ENCODE peak calls at places on chromosome 7, in five cellular contexts. B is astrocyte; D is stimulated activated naive CD4-positive, alpha-beta T cell; V is activated CD8-positive, alpha-beta memory T cell treated with anti-CD3 and anti-CD28 coated beads for 1 hour; R is AG09319. M is an unnamed sample.

GRCh38 chr7:123060446-123060845 is 64.9 kb upstream of the TAS2R16 start:
- DNase-seq in B (no peak), D (no peak), V (no peak), R (no peak), M (no peak)

GRCh38 chr7:47688311-47689100 is 106.6 kb upstream of the TNS3 start:
- DNase-seq in B (no peak), D (no peak), V (no peak), R (no peak), M (no peak)

GRCh38 chr7:731440-732085 is 4.5 kb upstream of the PRKAR1B start:
- DNase-seq in B (no peak), D (no peak), V (no peak), R (no peak), M (peak)

GRCh38 chr7:88589915-88590314 is 169.6 kb upstream of the ZNF804B start:
- DNase-seq in B (no peak), D (no peak), V (no peak), R (no peak), M (no peak)

GRCh38 chr7:44467217-44467548 is 23.3 kb downstream of the NUDCD3 start:
- DNase-seq in B (no peak), D (no peak), V (no peak), R (no peak), M (no peak)

GRCh38 chr7:65812281-65812680 is 60.6 kb upstream of the VKORC1L1 start:
- DNase-seq in B (peak), D (no peak), V (no peak), R (no peak), M (no peak)

GRCh38 chr7:27141591-27142561 is 1.6 kb downstream of the HOXA5 start:
- DNase-seq in B (no peak), D (no peak), V (no peak), R (no peak), M (no peak)

GRCh38 chr7:27459021-27459728 is 203.5 kb downstream of the HIBADH start:
- DNase-seq in B (no peak), D (no peak), V (no peak), R (no peak), M (no peak)